ENCODE peak calls at places on chromosomes 2 and 18, in seven cellular contexts. O, X, D, E, R, M and L are unnamed samples.

GRCh38 chr2:105760639-105761337 is 16.1 kb downstream of the NCK2 start:
- DNase-seq in O (no peak), X (no peak), D (no peak), E (no peak), R (no peak), M (no peak), L (no peak)

GRCh38 chr2:105746177-105747080 is 1.7 kb downstream of the NCK2 start:
- DNase-seq in O (peak; percentile 78), X (peak; percentile 56), D (peak; percentile 41), E (no peak), R (no peak), M (no peak), L (peak; percentile 66)

GRCh38 chr2:200765995-200766660 is 45.6 kb upstream of the BZW1 start:
- DNase-seq in O (no peak), X (no peak), D (no peak), E (peak; percentile 71), R (no peak), M (no peak), L (no peak)

GRCh38 chr2:56580242-56580641 is 396.5 kb downstream of the CCDC85A start:
- DNase-seq in O (no peak), X (no peak), D (no peak), E (peak; percentile 4), R (no peak), M (no peak), L (no peak)

GRCh38 chr18:49250819-49251388 is 209.5 kb downstream of the DYM start:
- DNase-seq in O (no peak), X (no peak), D (peak; percentile 25), E (peak; percentile 34), R (no peak), M (peak; percentile 31), L (no peak)

GRCh38 chr2:152560163-152560562 is 157.1 kb downstream of the PRPF40A start:
- DNase-seq in O (no peak), X (no peak), D (no peak), E (peak; percentile 56), R (no peak), M (no peak), L (no peak)

GRCh38 chr2:191486584-191487320 is 191.2 kb upstream of the NABP1 start:
- DNase-seq in O (no peak), X (no peak), D (no peak), E (peak; percentile 100), R (peak; percentile 92), M (peak; percentile 94), L (no peak)

GRCh38 chr2:226865273-226865672 is 29.4 kb downstream of the RHBDD1 start:
- DNase-seq in O (no peak), X (no peak), D (no peak), E (no peak), R (no peak), M (no peak), L (no peak)

GRCh38 chr18:74989134-74989533 is 219.8 kb downstream of the PTGR3 start:
- DNase-seq in O (no peak), X (no peak), D (no peak), E (no peak), R (no peak), M (no peak), L (no peak)

GRCh38 chr18:48543228-48543627 is 4.4 kb downstream of the CTIF start:
- DNase-seq in O (no peak), X (no peak), D (no peak), E (peak; percentile 29), R (no peak), M (no peak), L (no peak)

GRCh38 chr2:8636691-8637636 is 44.9 kb upstream of the ID2 start:
- DNase-seq in O (no peak), X (no peak), D (peak; percentile 56), E (peak; percentile 72), R (no peak), M (peak; percentile 11), L (no peak)

GRCh38 chr2:205852457-205852856 is 170.2 kb downstream of the NRP2 start:
- DNase-seq in O (peak; percentile 59), X (no peak), D (no peak), E (peak; percentile 38), R (no peak), M (no peak), L (no peak)

GRCh38 chr2:16320716-16321115 is 344.9 kb downstream of the CYRIA start:
- DNase-seq in O (no peak), X (no peak), D (no peak), E (no peak), R (no peak), M (no peak), L (no peak)

GRCh38 chr18:2411381-2411977 is 159.8 kb downstream of the METTL4 start:
- DNase-seq in O (no peak), X (no peak), D (no peak), E (peak; percentile 75), R (no peak), M (peak; percentile 34), L (no peak)

GRCh38 chr2:39139511-39140237 is 18.8 kb upstream of the SOS1 start:
- DNase-seq in O (no peak), X (no peak), D (no peak), E (no peak), R (no peak), M (no peak), L (no peak)

GRCh38 chr2:236744316-236745105 is 174.9 kb downstream of the ACKR3 start:
- DNase-seq in O (no peak), X (no peak), D (no peak), E (peak; percentile 55), R (peak; percentile 63), M (peak; percentile 99), L (no peak)

GRCh38 chr2:3504741-3505140 is 14.6 kb downstream of the ADI1 start:
- DNase-seq in O (no peak), X (no peak), D (no peak), E (no peak), R (no peak), M (no peak), L (no peak)

GRCh38 chr2:26475832-26476501 is 2.0 kb downstream of the OTOF start:
- DNase-seq in O (peak; percentile 40), X (no peak), D (no peak), E (no peak), R (no peak), M (no peak), L (no peak)

GRCh38 chr2:67374949-67375348 is 22.2 kb upstream of the ETAA1 start:
- DNase-seq in O (no peak), X (no peak), D (no peak), E (no peak), R (no peak), M (no peak), L (no peak)